ENCODE peak calls at places on chromosomes 3 and 15, in five cellular contexts. K is body of pancreas; Z is CD4-positive, alpha-beta T cell; S is AG04450; Y is activated naive CD8-positive, alpha-beta T cell treated with anti-CD3 and anti-CD28 coated beads, Interleukin-2, amount 50 U/mL, for 24 hours. A is an unnamed sample.

GRCh38 chr15:29090617-29091466 is 178.8 kb downstream of the NSMCE3 start:
- DNase-seq in K (no peak), Z (peak), S (no peak), Y (peak), A (no peak)

GRCh38 chr3:122754867-122755835 is 38.5 kb downstream of the HSPBAP1 start:
- DNase-seq in K (no peak), Z (peak), S (no peak), Y (no peak), A (no peak)

GRCh38 chr3:52353291-52353855 is 37.3 kb downstream of the DNAH1 start:
- DNase-seq in K (no peak), Z (no peak), S (no peak), Y (no peak), A (no peak)

GRCh38 chr3:25610167-25610566 is 54.5 kb downstream of the TOP2B start:
- DNase-seq in K (no peak), Z (no peak), S (no peak), Y (no peak), A (no peak)

GRCh38 chr15:85335193-85335939 is 45.0 kb upstream of the AKAP13 start:
- DNase-seq in K (no peak), Z (no peak), S (no peak), Y (no peak), A (no peak)

GRCh38 chr3:125602752-125603649 is 7.7 kb upstream of the OSBPL11 start:
- DNase-seq in K (no peak), Z (no peak), S (no peak), Y (no peak), A (no peak)

GRCh38 chr15:101100593-101101442 is 151.0 kb downstream of the CHSY1 start:
- DNase-seq in K (no peak), Z (no peak), S (no peak), Y (no peak), A (no peak)

GRCh38 chr3:170128259-170128976 is 53.1 kb downstream of the PHC3 start:
- DNase-seq in K (no peak), Z (no peak), S (no peak), Y (no peak), A (peak)

GRCh38 chr15:81294501-81294850 is 29.5 kb downstream of the STARD5 start:
- DNase-seq in K (no peak), Z (no peak), S (no peak), Y (peak), A (no peak)

GRCh38 chr3:187973977-187974856 is 179.7 kb upstream of the LPP start:
- DNase-seq in K (no peak), Z (no peak), S (no peak), Y (no peak), A (no peak)

GRCh38 chr15:63465104-63465503 is 39.3 kb upstream of the USP3 start:
- DNase-seq in K (no peak), Z (no peak), S (no peak), Y (no peak), A (no peak)

GRCh38 chr3:23594897-23595670 is 210.7 kb upstream of the UBE2E1 start:
- DNase-seq in K (no peak), Z (no peak), S (no peak), Y (no peak), A (no peak)

GRCh38 chr15:45457641-45458539 is 64.7 kb downstream of the SLC30A4 start:
- DNase-seq in K (peak), Z (peak), S (peak), Y (peak), A (peak)

GRCh38 chr15:96324900-96325299 is 5.6 kb upstream of the NR2F2 start:
- DNase-seq in K (no peak), Z (no peak), S (no peak), Y (no peak), A (no peak)

GRCh38 chr15:67707520-67708283 is 117.6 kb upstream of the SKOR1 start:
- DNase-seq in K (no peak), Z (no peak), S (no peak), Y (no peak), A (no peak)

GRCh38 chr3:124557433-124558232 is 172.6 kb upstream of the UMPS start:
- DNase-seq in K (peak), Z (no peak), S (peak), Y (no peak), A (no peak)

GRCh38 chr3:159783780-159784747 is 204.6 kb upstream of the IL12A start:
- DNase-seq in K (no peak), Z (no peak), S (no peak), Y (no peak), A (no peak)

GRCh38 chr3:45551214-45552010 is 43.1 kb upstream of the LIMD1 start:
- DNase-seq in K (no peak), Z (no peak), S (peak), Y (no peak), A (no peak)

GRCh38 chr3:4689021-4689420 is 195.9 kb downstream of the ITPR1 start:
- DNase-seq in K (no peak), Z (no peak), S (no peak), Y (no peak), A (no peak)

GRCh38 chr3:4835616-4836043 is 143.6 kb upstream of the BHLHE40 start:
- DNase-seq in K (no peak), Z (no peak), S (no peak), Y (no peak), A (peak)

GRCh38 chr3:184399410-184399809 is 19.6 kb downstream of the CHRD start:
- DNase-seq in K (no peak), Z (no peak), S (peak), Y (no peak), A (no peak)

GRCh38 chr15:73691398-73691797 is 7.2 kb downstream of the CD276 start:
- DNase-seq in K (no peak), Z (no peak), S (no peak), Y (no peak), A (no peak)

GRCh38 chr3:127689266-127689860 is 16.6 kb downstream of the ABTB1 start:
- DNase-seq in K (peak), Z (no peak), S (no peak), Y (no peak), A (no peak)

GRCh38 chr15:45199136-45199810 is 11.5 kb upstream of the SHF start:
- DNase-seq in K (no peak), Z (peak), S (no peak), Y (peak), A (no peak)

GRCh38 chr3:66822059-66823009 is 175.8 kb upstream of the KBTBD8 start:
- DNase-seq in K (peak), Z (peak), S (peak), Y (peak), A (peak)

GRCh38 chr3:34108976-34109375 is 310.5 kb downstream of the PDCD6IP start:
- DNase-seq in K (no peak), Z (no peak), S (no peak), Y (no peak), A (no peak)

GRCh38 chr3:99315896-99316295 is 322.5 kb upstream of the COL8A1 start:
- DNase-seq in K (no peak), Z (no peak), S (no peak), Y (no peak), A (no peak)

GRCh38 chr3:145183261-145183660 is 977.7 kb downstream of the PLOD2 start:
- DNase-seq in K (no peak), Z (no peak), S (no peak), Y (no peak), A (no peak)

GRCh38 chr15:82301296-82302016 is 38.8 kb downstream of the SAXO2 start:
- DNase-seq in K (no peak), Z (no peak), S (no peak), Y (no peak), A (no peak)